ENCODE peak calls at places on chromosomes 11 and 22, in four cellular contexts. K, B, E and F are unnamed samples.

GRCh38 chr22:21587803-21588611 is 20.5 kb downstream of the UBE2L3 start:
- DNase-seq in K (no peak), B (no peak), E (no peak), F (no peak)

GRCh38 chr11:134452026-134452848 is 40.2 kb upstream of the B3GAT1 start:
- DNase-seq in K (no peak), B (no peak), E (no peak), F (no peak)

GRCh38 chr11:113255096-113255495 is 59.3 kb upstream of the TTC12 start:
- DNase-seq in K (no peak), B (no peak), E (no peak), F (no peak)

GRCh38 chr11:93908689-93909088 is 58.3 kb upstream of the VSTM5 start:
- DNase-seq in K (peak), B (no peak), E (no peak), F (no peak)

GRCh38 chr11:75539459-75540022 is 13.8 kb upstream of the GDPD5 start:
- DNase-seq in K (no peak), B (no peak), E (no peak), F (no peak)

GRCh38 chr11:17354070-17354924 is 2.7 kb downstream of the NCR3LG1 start:
- DNase-seq in K (peak), B (no peak), E (peak), F (peak)

GRCh38 chr11:284081-285020 is 4.6 kb upstream of the PGGHG start:
- DNase-seq in K (no peak), B (no peak), E (no peak), F (peak)

GRCh38 chr11:74472030-74472429 is 4.7 kb upstream of the KCNE3 start:
- DNase-seq in K (no peak), B (no peak), E (no peak), F (no peak)

GRCh38 chr22:20920881-20921203 is 3.6 kb downstream of the CRKL start:
- DNase-seq in K (no peak), B (no peak), E (no peak), F (no peak)

GRCh38 chr11:117841582-117842031 is 17.1 kb upstream of the FXYD2 start:
- DNase-seq in K (no peak), B (no peak), E (no peak), F (peak)

GRCh38 chr11:59173964-59174663 is 2.2 kb downstream of the DTX4 start:
- DNase-seq in K (no peak), B (no peak), E (no peak), F (no peak)